ENCODE peak calls at places on chromosomes 13 and 19, in five cellular contexts. K is astrocyte, T is neural progenitor cell, O is heart right ventricle, D is colonic mucosa. A is an unnamed sample.

GRCh38 chr19:35114656-35115537 is 726 bp upstream of the FXYD3 start:
- DNase-seq in K (no peak), T (peak; percentile 85), O (peak; percentile 63), D (peak; percentile 86), A (peak; percentile 54)

GRCh38 chr19:33878136-33878535 is 81.5 kb downstream of the KCTD15 start:
- DNase-seq in K (no peak), T (no peak), O (no peak), D (no peak), A (no peak)

GRCh38 chr13:77333521-77334083 is 6.7 kb upstream of the MYCBP2 start:
- DNase-seq in K (no peak), T (no peak), O (no peak), D (no peak), A (no peak)

GRCh38 chr13:99985243-99985874 is 3.8 kb downstream of the ZIC2 start:
- DNase-seq in K (no peak), T (peak; percentile 73), O (no peak), D (no peak), A (peak; percentile 14)

GRCh38 chr13:36764957-36765356 is 54.1 kb upstream of the RFXAP start:
- DNase-seq in K (no peak), T (no peak), O (no peak), D (no peak), A (no peak)

GRCh38 chr13:47226516-47226915 is 329.7 kb upstream of the HTR2A start:
- DNase-seq in K (no peak), T (no peak), O (no peak), D (no peak), A (no peak)

GRCh38 chr13:107364658-107365057 is 796.7 kb upstream of the ARGLU1 start:
- DNase-seq in K (no peak), T (no peak), O (no peak), D (no peak), A (no peak)

GRCh38 chr13:97068964-97069815 is 74.9 kb upstream of the OXGR1 start:
- DNase-seq in K (no peak), T (no peak), O (no peak), D (no peak), A (no peak)

GRCh38 chr19:45767881-45768643 is 990 bp downstream of the SIX5 start:
- DNase-seq in K (peak; percentile 65), T (peak; percentile 83), O (peak; percentile 62), D (peak; percentile 67), A (no peak)

GRCh38 chr19:10639836-10640235 is 14.3 kb upstream of the ILF3 start:
- DNase-seq in K (no peak), T (no peak), O (no peak), D (no peak), A (no peak)

GRCh38 chr13:75507027-75508001 is 25.3 kb upstream of the TBC1D4 start:
- DNase-seq in K (no peak), T (no peak), O (no peak), D (no peak), A (no peak)

DNA sequence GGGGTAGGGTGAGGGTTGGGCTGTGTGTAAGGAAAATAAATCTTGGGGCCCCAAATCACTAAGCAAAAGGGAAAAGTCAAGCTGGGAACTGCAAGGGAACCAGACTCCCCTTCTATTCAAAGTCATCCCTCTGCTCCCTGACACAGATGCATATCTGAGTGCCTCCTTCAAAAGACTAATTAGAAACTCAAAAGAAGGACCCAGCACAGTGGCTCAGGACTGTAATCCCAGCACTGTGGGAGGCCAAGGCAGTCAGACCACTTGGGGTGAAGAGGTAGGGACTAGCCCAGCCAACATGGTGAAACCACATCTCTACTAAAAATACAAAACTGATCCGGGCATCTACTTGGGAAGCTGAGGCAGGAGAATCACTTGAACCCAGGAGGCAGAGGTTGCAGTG is 18.3 kb downstream of the ZNF611 start:
- DNase-seq in K (no peak), T (peak; percentile 41), O (no peak), D (no peak), A (no peak)
- H3K9me3 ChIP-seq in K (no peaks in the 10 kb centered on the region), T (peaks cover 4% of the 10 kb centered on the region), O (no peaks in the 10 kb centered on the region), D (no peaks in the 10 kb centered on the region), A (no peaks in the 10 kb centered on the region)

GRCh38 chr13:24610956-24611355 is 69.3 kb upstream of the ATP12A start:
- DNase-seq in K (no peak), T (no peak), O (no peak), D (no peak), A (no peak)

GRCh38 chr13:24606486-24607170 is 73.6 kb upstream of the ATP12A start:
- DNase-seq in K (no peak), T (no peak), O (no peak), D (no peak), A (no peak)

GRCh38 chr13:24605923-24606372 is 74.3 kb upstream of the ATP12A start:
- DNase-seq in K (no peak), T (peak; percentile 36), O (no peak), D (no peak), A (no peak)
- H3K9me3 ChIP-seq in K (no peaks in the 10 kb centered on the region), T (no peaks in the 10 kb centered on the region), O (peaks cover 29% of the 10 kb centered on the region), D (no peaks in the 10 kb centered on the region), A (no peaks in the 10 kb centered on the region)

DNA sequence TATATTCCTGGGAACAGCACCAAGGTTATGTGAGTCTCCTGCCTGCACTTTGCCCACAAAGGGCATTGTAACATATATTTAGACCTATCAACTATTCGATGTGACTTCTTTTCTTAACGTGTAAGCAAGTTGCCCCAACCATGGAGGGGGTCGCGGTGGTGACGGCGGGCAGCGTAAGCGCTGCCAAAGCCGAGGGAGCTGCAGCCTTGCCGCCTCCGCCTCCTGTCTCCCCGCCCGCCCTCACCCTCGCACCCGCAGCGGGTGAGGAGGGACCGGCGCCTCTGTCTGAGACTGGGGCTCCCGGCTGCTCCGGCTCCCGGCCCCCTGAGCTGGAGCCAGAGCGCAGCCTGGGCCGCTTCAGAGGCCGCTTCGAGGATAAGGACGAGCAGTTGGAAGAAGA is 59.0 kb downstream of the ZNF676 start:
- DNase-seq in K (no peak), T (no peak), O (no peak), D (no peak), A (no peak)
- H3K9me3 ChIP-seq in K (peaks cover 19% of the 10 kb centered on the region), T (peaks cover 19% of the 10 kb centered on the region), O (peaks cover 89% of the 10 kb centered on the region), D (no peaks in the 10 kb centered on the region), A (no peaks in the 10 kb centered on the region)

GRCh38 chr19:50173144-50173543 is 10.1 kb upstream of the IZUMO2 start:
- DNase-seq in K (no peak), T (no peak), O (no peak), D (peak; percentile 85), A (no peak)

GRCh38 chr19:50171752-50172151 is 8.7 kb upstream of the IZUMO2 start:
- DNase-seq in K (no peak), T (no peak), O (no peak), D (no peak), A (no peak)

GRCh38 chr19:50175924-50176323 is 12.8 kb upstream of the IZUMO2 start:
- DNase-seq in K (no peak), T (no peak), O (no peak), D (no peak), A (no peak)

GRCh38 chr19:50174100-50174793 is 11.2 kb upstream of the IZUMO2 start:
- DNase-seq in K (no peak), T (no peak), O (no peak), D (no peak), A (no peak)

GRCh38 chr19:50172726-50173125 is 9.6 kb upstream of the IZUMO2 start:
- DNase-seq in K (no peak), T (no peak), O (no peak), D (no peak), A (no peak)
- H3K9me3 ChIP-seq in K (peaks cover 13% of the 10 kb centered on the region), T (no peaks in the 10 kb centered on the region), O (no peaks in the 10 kb centered on the region), D (no peaks in the 10 kb centered on the region), A (no peaks in the 10 kb centered on the region)